ENCODE peak calls at places on chromosomes 7 and 10, in four cellular contexts. D is K562, C is H1, S is HepG2. H is an unnamed sample.

GRCh38 chr7:70700935-70701425 is 431.0 kb upstream of the GALNT17 start:
- DNase-seq in S (no peak), C (no peak), D (no peak), H (no peak)

GRCh38 chr7:87875151-87876039 is 765 bp downstream of the SLC25A40 start:
- DNase-seq in S (peak; percentile 18), D (peak; percentile 49), C (no peak), H (peak; percentile 18)

GRCh38 chr10:13634207-13634606 is 47.4 kb downstream of the PRPF18 start:
- DNase-seq in S (no peak), D (no peak), C (no peak), H (no peak)

GRCh38 chr10:60877777-60878120 is 66.2 kb downstream of the RHOBTB1 start:
- DNase-seq in C (no peak), D (no peak), S (no peak), H (no peak)

GRCh38 chr7:102024769-102025391 is 207.5 kb downstream of the CUX1 start:
- DNase-seq in D (no peak), S (peak; percentile 98), C (no peak), H (peak; percentile 41)

GRCh38 chr10:8331896-8332729 is 277.6 kb downstream of the GATA3 start:
- DNase-seq in D (no peak), C (peak; percentile 59), S (no peak), H (peak; percentile 34)

GRCh38 chr10:132385721-132386418 is 11.1 kb upstream of the PWWP2B start:
- DNase-seq in C (no peak), S (no peak), D (no peak), H (no peak)

GRCh38 chr10:36676321-36677169 is 448.9 kb upstream of the ANKRD30A start:
- DNase-seq in S (no peak), D (no peak), C (no peak), H (no peak)

GRCh38 chr7:5704534-5704922 is 76.9 kb downstream of the RNF216 start:
- DNase-seq in C (peak; percentile 71), S (peak; percentile 75), D (peak; percentile 85), H (peak; percentile 77)

GRCh38 chr10:131910663-131911314 is 10.0 kb downstream of the PPP2R2D start:
- DNase-seq in C (no peak), S (no peak), D (peak; percentile 34), H (no peak)

DNA sequence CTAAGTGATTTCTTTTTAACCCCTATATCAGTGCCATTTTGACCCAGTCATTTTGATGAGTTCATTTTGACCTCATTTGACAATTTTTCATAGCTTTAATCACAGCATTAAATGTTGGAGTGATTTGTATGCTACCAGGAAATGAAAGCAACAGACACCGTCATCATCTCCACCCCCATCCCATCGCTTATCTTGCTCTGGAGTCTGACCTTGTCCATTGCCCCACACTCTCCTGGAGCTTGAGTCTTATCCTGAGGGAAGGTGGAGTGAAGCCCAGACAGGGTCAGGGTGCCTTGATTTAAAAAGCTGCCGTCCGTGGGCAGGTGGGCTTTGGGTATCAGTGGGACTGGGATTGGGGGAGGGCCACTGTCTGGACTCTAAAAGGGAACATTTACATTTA is 94.7 kb upstream of the JCAD start:
- DNase-seq in D (no peak), C (no peak), S (no peak), H (no peak)
- TF ChIP-seq PHF8 in D (no peak), C (no peak), S (no peak), H (no peak)

DNA sequence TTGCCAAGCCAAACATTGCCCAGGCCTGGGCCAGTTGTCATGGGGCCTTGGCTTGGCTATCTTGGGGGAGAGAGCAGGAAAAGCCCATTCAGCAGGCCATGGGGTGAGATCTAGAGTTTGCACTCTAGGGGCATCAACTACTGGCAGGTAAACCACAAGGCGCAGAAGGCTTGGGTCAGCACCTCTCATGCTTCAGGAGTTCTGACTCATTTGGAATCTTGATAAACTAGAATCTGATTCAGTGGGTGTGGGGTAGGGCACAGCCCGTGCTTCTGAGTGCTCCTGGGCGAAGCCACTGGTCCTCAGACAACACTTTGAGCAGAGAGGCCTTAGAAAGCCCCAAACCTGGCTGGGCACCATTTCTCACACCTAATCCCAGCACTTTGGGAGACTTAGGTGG is 81.1 kb downstream of the RGS10 start:
- DNase-seq in C (no peak), D (no peak), S (no peak), H (no peak)
- TF ChIP-seq PHF8 in C (no peak), D (no peak), S (no peak), H (no peak)

GRCh38 chr7:47523401-47523800 is 58.5 kb downstream of the TNS3 start:
- DNase-seq in D (no peak), C (no peak), S (no peak), H (no peak)

GRCh38 chr7:47520408-47520807 is 61.5 kb downstream of the TNS3 start:
- DNase-seq in S (peak; percentile 39), D (no peak), C (no peak), H (no peak)

GRCh38 chr7:47525066-47525623 is 56.8 kb downstream of the TNS3 start:
- DNase-seq in D (no peak), S (no peak), C (no peak), H (no peak)

GRCh38 chr7:47521041-47521795 is 60.7 kb downstream of the TNS3 start:
- DNase-seq in S (no peak), C (no peak), D (no peak), H (no peak)

GRCh38 chr7:47521816-47522561 is 59.9 kb downstream of the TNS3 start:
- DNase-seq in S (no peak), D (no peak), C (no peak), H (no peak)
- TF ChIP-seq PHF8 in S (no peak), D (no peak), C (no peak), H (no peak)

GRCh38 chr7:134046594-134047128 is 80.5 kb upstream of the LRGUK start:
- DNase-seq in S (no peak), C (peak; percentile 50), D (no peak), H (no peak)
- TF ChIP-seq PHF8 in S (no peak), C (no peak), D (no peak), H (no peak)

GRCh38 chr10:51763746-51764145 is 64.4 kb upstream of the CSTF2T start:
- DNase-seq in S (no peak), C (no peak), D (no peak), H (no peak)

GRCh38 chr10:51759896-51760534 is 60.6 kb upstream of the CSTF2T start:
- DNase-seq in C (no peak), S (no peak), D (no peak), H (no peak)

GRCh38 chr10:51765284-51765971 is 66.0 kb upstream of the CSTF2T start:
- DNase-seq in C (no peak), D (no peak), S (no peak), H (no peak)

GRCh38 chr10:51758366-51758765 is 59.0 kb upstream of the CSTF2T start:
- DNase-seq in C (no peak), D (no peak), S (no peak), H (no peak)

DNA sequence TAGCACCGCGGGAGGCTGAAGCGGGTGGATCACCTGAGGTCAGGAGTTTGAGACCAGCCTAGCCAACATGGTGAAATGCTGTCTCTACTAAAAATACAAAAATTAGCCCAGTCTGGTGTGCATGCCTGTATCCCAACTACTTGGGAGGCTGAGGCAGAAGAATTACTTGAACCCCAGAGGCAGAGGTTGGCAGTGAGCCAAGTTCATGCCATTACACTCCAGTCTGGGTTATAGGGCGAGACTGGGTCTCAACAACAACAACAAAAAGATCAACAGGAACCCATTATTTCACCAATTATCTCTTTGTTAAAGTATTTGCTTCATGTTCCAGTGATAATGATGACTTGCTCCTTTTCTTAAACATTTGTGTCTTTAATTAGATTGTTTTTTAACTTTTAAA is 61.5 kb upstream of the CSTF2T start:
- DNase-seq in S (no peak), C (no peak), D (no peak), H (no peak)
- TF ChIP-seq PHF8 in S (no peak), C (no peak), D (no peak), H (no peak)